ENCODE peak calls at places on chromosomes 6 and 20, in eight cellular contexts. I is effector CD4-positive, alpha-beta T cell; N is NCI-H1417; Z is psoas muscle; A is NCI-H446 treated with DMSO at 0.1 percent for 48 hours; O is mesothelial cell of epicardium; F is AG04449; X is astrocyte of the hippocampus. W is an unnamed sample.

GRCh38 chr20:62689861-62690644 is 18.6 kb upstream of the NTSR1 start:
- DNase-seq in X (no peak), A (no peak), O (no peak), Z (no peak), I (no peak), N (no peak), F (no peak), W (no peak)

GRCh38 chr6:43009124-43009523 is 4.6 kb downstream of the MEA1 start:
- DNase-seq in N (no peak), A (no peak), Z (peak; percentile 31), I (no peak), O (no peak), X (peak; percentile 43), F (no peak), W (no peak)

GRCh38 chr6:17015551-17016381 is 86.1 kb upstream of the STMND1 start:
- DNase-seq in O (no peak), F (no peak), X (peak; percentile 21), I (no peak), A (no peak), N (no peak), Z (peak; percentile 14), W (no peak)

GRCh38 chr6:14354919-14355572 is 237.5 kb downstream of the CD83 start:
- DNase-seq in Z (peak; percentile 50), O (peak; percentile 53), I (no peak), A (no peak), N (no peak), F (peak; percentile 10), X (peak; percentile 96), W (peak; percentile 45)

GRCh38 chr20:47674686-47675085 is 110.6 kb downstream of the SULF2 start:
- DNase-seq in X (no peak), F (no peak), Z (no peak), N (no peak), O (no peak), A (no peak), I (no peak), W (no peak)

GRCh38 chr20:23047738-23048214 is 1.7 kb downstream of the THBD start:
- DNase-seq in Z (peak; percentile 39), N (no peak), X (no peak), A (no peak), F (no peak), O (no peak), I (no peak), W (no peak)

GRCh38 chr6:124961784-124962611 is at the start of gene RNF217:
- DNase-seq in I (no peak), F (no peak), A (no peak), X (peak; percentile 86), Z (peak; percentile 66), N (peak; percentile 7), O (no peak), W (no peak)

GRCh38 chr20:1242530-1242929 is 16.7 kb downstream of the RAD21L1 start:
- DNase-seq in O (no peak), X (peak; percentile 38), A (no peak), N (no peak), F (peak; percentile 59), Z (no peak), I (no peak), W (peak; percentile 66)

GRCh38 chr6:134342211-134342610 is 24.3 kb upstream of the SGK1 start:
- DNase-seq in N (no peak), O (no peak), I (no peak), F (no peak), A (no peak), Z (peak; percentile 50), X (no peak), W (no peak)

GRCh38 chr20:58649288-58650180 is 1.5 kb upstream of the STX16 start:
- DNase-seq in X (peak; percentile 41), Z (no peak), I (peak; percentile 30), A (no peak), F (no peak), N (no peak), O (peak; percentile 54), W (no peak)

GRCh38 chr20:10524034-10524476 is 89.0 kb downstream of the SLX4IP start:
- DNase-seq in O (no peak), I (no peak), A (no peak), F (no peak), N (peak; percentile 52), X (no peak), Z (peak; percentile 70), W (no peak)

GRCh38 chr6:112665815-112666214 is 318.7 kb downstream of the RFPL4B start:
- DNase-seq in O (no peak), X (no peak), A (no peak), I (no peak), N (no peak), F (no peak), Z (no peak), W (no peak)

GRCh38 chr6:93393554-93394074 is 25.7 kb downstream of the EPHA7 start:
- DNase-seq in A (no peak), X (no peak), N (no peak), F (no peak), I (no peak), O (no peak), Z (no peak), W (no peak)

GRCh38 chr6:75492769-75493168 is 831 bp downstream of the FILIP1 start:
- DNase-seq in F (no peak), Z (no peak), X (no peak), A (no peak), O (no peak), N (no peak), I (no peak), W (no peak)

GRCh38 chr6:123529843-123530242 is 106.9 kb downstream of the TRDN start:
- DNase-seq in Z (no peak), O (no peak), N (no peak), X (peak; percentile 11), I (no peak), F (no peak), A (no peak), W (no peak)

GRCh38 chr6:160276126-160276525 is 17.5 kb upstream of the SLC22A2 start:
- DNase-seq in F (no peak), A (no peak), O (no peak), I (no peak), X (no peak), Z (no peak), N (no peak), W (no peak)

GRCh38 chr6:37818536-37819176 is 871 bp upstream of the ZFAND3 start:
- DNase-seq in Z (peak; percentile 96), X (peak; percentile 98), N (peak; percentile 97), O (peak; percentile 91), A (peak; percentile 94), I (peak; percentile 90), F (peak; percentile 73), W (peak; percentile 91)

GRCh38 chr6:96923871-96924493 is 546 bp upstream of the KLHL32 start:
- DNase-seq in O (no peak), A (no peak), F (no peak), Z (no peak), X (peak; percentile 29), I (peak; percentile 5), N (peak; percentile 53), W (no peak)

GRCh38 chr6:87654117-87654516 is 47.9 kb downstream of the AKIRIN2 start:
- DNase-seq in F (no peak), I (no peak), Z (no peak), N (no peak), X (no peak), O (no peak), A (no peak), W (no peak)

GRCh38 chr6:90369024-90369519 is 72.4 kb upstream of the BACH2 start:
- DNase-seq in X (peak; percentile 99), A (peak; percentile 95), F (peak; percentile 100), O (no peak), N (no peak), Z (peak; percentile 53), I (no peak), W (peak; percentile 100)

GRCh38 chr20:50169329-50169823 is 15.9 kb upstream of the PEDS1 start:
- DNase-seq in O (peak; percentile 82), I (peak; percentile 75), F (no peak), A (peak; percentile 60), Z (peak; percentile 77), X (peak; percentile 87), N (peak; percentile 77), W (peak; percentile 50)

W was measured in AG04450.